ENCODE peak calls at places on chromosome 18, in ten cellular contexts. A is HuH-7; Y is head of caudate nucleus; J is fibroblast of lung; Q is stimulated activated CD8-positive, alpha-beta memory T cell treated with anti-CD3 and anti-CD28 coated beads, Interleukin-4, amount 100 ng/mL, for 24 hours; B is A549; F is COR-L47; K is left cardiac atrium; R is posterior vena cava; X is skeletal muscle cell. C is an unnamed sample.
A peak's percentile ranks its signal among the peaks of the same experiment; 100 is the strongest.

GRCh38 chr18:68234115-68234514 is 480.8 kb downstream of the TMX3 start:
- DNase-seq in A (no peak), Y (no peak), J (no peak), Q (no peak), B (no peak), F (no peak), K (no peak), R (no peak), X (no peak), C (no peak)

GRCh38 chr18:7870855-7871254 is 303.7 kb downstream of the PTPRM start:
- DNase-seq in A (no peak), Y (no peak), J (peak; percentile 67), Q (no peak), B (peak; percentile 26), F (no peak), K (no peak), R (no peak), X (peak; percentile 78), C (no peak)

GRCh38 chr18:73797419-73797818 is 350.2 kb downstream of the FBXO15 start:
- DNase-seq in A (no peak), Y (no peak), J (no peak), Q (no peak), B (no peak), F (no peak), K (no peak), R (no peak), X (no peak), C (no peak)

GRCh38 chr18:7577706-7578105 is 10.6 kb downstream of the PTPRM start:
- DNase-seq in A (no peak), Y (no peak), J (peak; percentile 5), Q (no peak), B (peak; percentile 39), F (no peak), K (no peak), R (no peak), X (no peak), C (no peak)

GRCh38 chr18:23462876-23463275 is 9.8 kb downstream of the RIOK3 start:
- DNase-seq in A (no peak), Y (no peak), J (peak; percentile 49), Q (no peak), B (no peak), F (no peak), K (no peak), R (no peak), X (peak; percentile 9), C (no peak)

GRCh38 chr18:44680271-44681038 is at the start of gene SETBP1:
- DNase-seq in A (peak; percentile 66), Y (peak; percentile 43), J (peak; percentile 72), Q (peak; percentile 38), B (peak; percentile 31), F (peak; percentile 96), K (peak; percentile 78), R (peak; percentile 93), X (no peak), C (peak; percentile 78)

GRCh38 chr18:45957100-45957499 is 10.0 kb downstream of the EPG5 start:
- DNase-seq in A (no peak), Y (no peak), J (peak; percentile 82), Q (no peak), B (no peak), F (no peak), K (no peak), R (no peak), X (no peak), C (no peak)

GRCh38 chr18:3806656-3807055 is 356.7 kb downstream of the TGIF1 start:
- DNase-seq in A (no peak), Y (no peak), J (no peak), Q (no peak), B (no peak), F (no peak), K (no peak), R (no peak), X (no peak), C (no peak)

GRCh38 chr18:42730272-42730671 is 385.2 kb downstream of the RIT2 start:
- DNase-seq in A (no peak), Y (no peak), J (no peak), Q (no peak), B (no peak), F (no peak), K (no peak), R (no peak), X (no peak), C (no peak)

GRCh38 chr18:63320041-63320689 is 596 bp upstream of the BCL2 start:
- DNase-seq in A (peak; percentile 43), Y (peak; percentile 84), J (peak; percentile 88), Q (peak; percentile 77), B (peak; percentile 60), F (peak; percentile 86), K (peak; percentile 84), R (peak; percentile 94), X (peak; percentile 53), C (peak; percentile 72)

GRCh38 chr18:79533146-79533545 is 137.4 kb downstream of the NFATC1 start:
- DNase-seq in A (no peak), Y (no peak), J (no peak), Q (no peak), B (no peak), F (no peak), K (no peak), R (peak; percentile 66), X (no peak), C (no peak)

GRCh38 chr18:23752796-23753195 is 63.5 kb downstream of the LAMA3 start:
- DNase-seq in A (no peak), Y (peak; percentile 31), J (no peak), Q (no peak), B (no peak), F (no peak), K (no peak), R (no peak), X (no peak), C (no peak)